ENCODE peak calls at places on chromosomes 2 and 18, in four cellular contexts. One of them, this sample, is unnamed. For H3K4me1, the result is how much of the 10 kb centered on the place peaks cover.

GRCh38 chr2:135909976-135910375 is 33.7 kb upstream of the MCM6 start:
- DNase-seq in left lung: no peak
- DNase-seq in fibroblast of lung: peak
- DNase-seq in hepatocyte: no peak
- DNase-seq in this sample: no peak

GRCh38 chr2:61534926-61535325 is 3.2 kb downstream of the XPO1 start:
- DNase-seq in left lung: no peak
- DNase-seq in fibroblast of lung: peak
- DNase-seq in hepatocyte: no peak
- DNase-seq in this sample: no peak

GRCh38 chr2:46230115-46230571 is 67.1 kb upstream of the EPAS1 start:
- DNase-seq in left lung: peak
- DNase-seq in hepatocyte: peak
- DNase-seq in fibroblast of lung: peak
- DNase-seq in this sample: no peak

GRCh38 chr2:12728221-12728777 is 11.6 kb downstream of the TRIB2 start:
- DNase-seq in left lung: no peak
- DNase-seq in hepatocyte: no peak
- DNase-seq in fibroblast of lung: no peak
- DNase-seq in this sample: peak

GRCh38 chr2:21256006-21256405 is 132.2 kb downstream of the TDRD15 start:
- DNase-seq in left lung: no peak
- DNase-seq in fibroblast of lung: no peak
- DNase-seq in hepatocyte: no peak
- DNase-seq in this sample: no peak

GRCh38 chr18:10410472-10411300 is 43.7 kb upstream of the APCDD1 start:
- DNase-seq in hepatocyte: no peak
- DNase-seq in fibroblast of lung: peak
- DNase-seq in left lung: no peak
- DNase-seq in this sample: no peak

GRCh38 chr2:63537306-63537705 is 51.0 kb downstream of the WDPCP start:
- DNase-seq in left lung: no peak
- DNase-seq in hepatocyte: no peak
- DNase-seq in fibroblast of lung: peak
- DNase-seq in this sample: no peak

GRCh38 chr18:48638451-48638850 is 99.6 kb downstream of the CTIF start:
- DNase-seq in fibroblast of lung: no peak
- DNase-seq in hepatocyte: no peak
- DNase-seq in left lung: no peak
- DNase-seq in this sample: no peak

DNA sequence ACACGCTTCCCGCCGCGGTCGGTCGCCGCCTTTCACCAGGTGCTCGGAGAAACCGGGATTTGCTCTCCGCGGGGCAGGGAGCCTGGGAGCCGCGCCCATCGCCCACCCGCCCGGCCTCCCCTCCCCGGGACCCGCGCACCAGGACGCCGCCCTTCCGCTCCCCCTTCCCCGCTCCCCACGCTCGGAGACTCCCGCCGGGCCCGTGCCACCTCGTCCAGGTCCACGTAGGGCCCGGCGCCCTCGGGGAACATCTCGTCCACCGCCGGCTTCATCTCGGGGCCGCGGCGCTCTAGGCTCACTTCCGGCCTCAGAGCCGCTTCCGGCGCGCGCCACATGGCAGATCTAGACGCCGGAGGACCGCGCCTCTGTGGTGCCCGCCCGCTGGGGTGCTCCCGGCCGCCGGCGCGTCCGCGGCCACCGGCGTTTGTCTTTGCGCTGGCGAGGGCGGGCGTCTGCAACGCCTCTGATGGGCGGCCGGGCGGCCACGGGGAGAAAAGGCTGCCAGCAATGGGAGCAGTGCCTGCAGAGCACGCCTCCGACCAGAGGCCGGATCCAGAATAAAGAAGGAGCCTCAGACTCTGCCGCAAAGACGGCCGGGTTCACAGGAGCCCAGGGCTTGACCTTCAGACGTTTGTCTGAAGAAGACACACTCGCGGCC is at the start of gene COPS9:
- DNase-seq in left lung: peak
- DNase-seq in fibroblast of lung: peak
- DNase-seq in hepatocyte: peak
- DNase-seq in this sample: peak
- H3K27ac ChIP-seq in left lung: peak
- H3K27ac ChIP-seq in fibroblast of lung: peak
- H3K27ac ChIP-seq in hepatocyte: peak
- H3K27ac ChIP-seq in this sample: peak

DNA sequence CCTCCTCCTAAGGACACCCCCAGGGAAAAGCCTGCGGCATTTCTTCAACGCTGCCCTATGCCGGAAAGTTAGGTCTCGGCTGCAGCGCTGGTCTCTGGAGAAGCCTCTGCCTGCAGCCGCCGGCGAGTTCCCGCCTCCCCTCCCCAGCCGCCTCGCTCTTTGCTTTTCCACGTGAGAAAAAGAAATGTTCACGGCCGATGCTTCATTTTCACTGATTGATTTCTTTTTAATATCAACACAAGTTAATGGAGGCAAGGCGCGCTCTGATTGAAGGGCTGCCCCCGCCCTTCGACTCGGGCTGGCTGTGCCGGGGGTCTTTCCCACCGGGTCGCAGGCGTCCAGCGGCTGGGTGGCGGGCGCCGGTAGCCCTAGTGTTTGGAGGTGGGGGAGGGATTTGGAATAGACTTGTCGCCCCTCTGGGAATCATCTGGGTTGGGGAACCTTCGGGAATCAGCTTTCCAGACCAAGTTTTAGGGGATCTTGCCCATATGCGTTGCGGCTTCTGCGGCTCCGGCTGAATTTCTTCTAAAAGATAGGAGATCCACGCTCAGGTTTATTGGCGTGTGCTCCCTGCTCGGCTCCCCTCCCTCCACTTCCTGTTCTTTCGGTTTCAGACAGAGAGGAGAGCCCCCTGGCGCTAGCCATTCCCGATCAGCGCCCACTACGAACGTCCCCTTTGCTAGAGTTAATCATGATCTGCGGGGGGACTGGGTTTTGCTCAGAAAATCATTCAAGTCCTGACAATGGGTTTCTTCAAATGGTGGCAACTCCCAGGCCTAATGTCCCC is 4.1 kb downstream of the NRP2 start:
- DNase-seq in fibroblast of lung: no peak
- DNase-seq in left lung: no peak
- DNase-seq in hepatocyte: no peak
- DNase-seq in this sample: no peak
- H3K4me3 ChIP-seq in fibroblast of lung: peak
- H3K4me3 ChIP-seq in left lung: peak
- H3K4me3 ChIP-seq in hepatocyte: peak
- H3K4me3 ChIP-seq in this sample: peak

DNA sequence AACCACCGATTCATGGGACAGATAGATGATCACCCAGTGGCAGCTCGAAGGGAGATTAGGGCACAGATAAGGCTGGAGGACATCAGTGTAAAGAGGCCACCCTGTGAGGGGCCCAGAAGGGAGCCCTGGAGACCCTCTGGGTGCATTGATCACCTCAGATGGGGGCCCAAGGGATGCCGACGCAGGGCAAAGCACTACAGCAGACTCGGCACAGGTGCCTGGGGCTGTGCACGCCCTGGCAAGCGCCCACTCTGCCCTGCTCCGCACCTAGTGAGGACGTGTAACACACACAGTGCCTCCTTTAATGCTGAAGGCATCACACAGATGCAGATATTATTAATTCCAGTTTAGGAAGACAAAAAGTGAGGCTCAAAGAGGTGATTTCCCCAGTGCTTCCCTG is 9.5 kb downstream of the GYPC start:
- DNase-seq in fibroblast of lung: no peak
- DNase-seq in hepatocyte: no peak
- DNase-seq in left lung: no peak
- DNase-seq in this sample: no peak
- H3K4me1 ChIP-seq in fibroblast of lung: under half
- H3K4me1 ChIP-seq in hepatocyte: under half
- H3K4me1 ChIP-seq in left lung: under half
- H3K4me1 ChIP-seq in this sample: under half

GRCh38 chr2:7516447-7517121 is 599.4 kb downstream of the RNF144A start:
- DNase-seq in left lung: no peak
- DNase-seq in fibroblast of lung: no peak
- DNase-seq in hepatocyte: no peak
- DNase-seq in this sample: no peak
- H3K27ac ChIP-seq in left lung: no peak
- H3K27ac ChIP-seq in fibroblast of lung: no peak
- H3K27ac ChIP-seq in hepatocyte: no peak
- H3K27ac ChIP-seq in this sample: no peak